ENCODE peak calls at places on chromosomes 2 and 18, in eight cellular contexts. One of them, this sample, is unnamed.

GRCh38 chr2:39107724-39108273 is 13.1 kb downstream of the SOS1 start:
- DNase-seq in GM06990: no peak
- DNase-seq in D341Med: peak; percentile 26
- DNase-seq in SW 1271: no peak
- DNase-seq in GM23338: no peak
- DNase-seq in iPS-NIHi11: no peak
- DNase-seq in left ventricle myocardium inferior: no peak
- DNase-seq in adrenal gland: no peak
- DNase-seq in this sample: no peak

GRCh38 chr2:119290859-119291587 is 67.4 kb downstream of the STEAP3 start:
- DNase-seq in GM06990: peak; percentile 32
- DNase-seq in D341Med: peak; percentile 79
- DNase-seq in SW 1271: no peak
- DNase-seq in GM23338: peak; percentile 95
- DNase-seq in iPS-NIHi11: peak; percentile 87
- DNase-seq in left ventricle myocardium inferior: peak; percentile 73
- DNase-seq in adrenal gland: peak; percentile 47
- DNase-seq in this sample: peak; percentile 48

GRCh38 chr2:219522111-219523030 is 8.1 kb downstream of the ASIC4 start:
- DNase-seq in GM06990: no peak
- DNase-seq in D341Med: peak; percentile 64
- DNase-seq in SW 1271: no peak
- DNase-seq in GM23338: peak; percentile 92
- DNase-seq in iPS-NIHi11: peak; percentile 88
- DNase-seq in left ventricle myocardium inferior: no peak
- DNase-seq in adrenal gland: peak; percentile 31
- DNase-seq in this sample: peak; percentile 78

GRCh38 chr18:7338846-7339245 is 108.0 kb downstream of the LRRC30 start:
- DNase-seq in GM06990: no peak
- DNase-seq in D341Med: no peak
- DNase-seq in SW 1271: no peak
- DNase-seq in GM23338: no peak
- DNase-seq in iPS-NIHi11: no peak
- DNase-seq in left ventricle myocardium inferior: no peak
- DNase-seq in adrenal gland: no peak
- DNase-seq in this sample: no peak

GRCh38 chr2:241066893-241067341 is 35.2 kb downstream of the MTERF4 start:
- DNase-seq in GM06990: no peak
- DNase-seq in D341Med: peak; percentile 32
- DNase-seq in SW 1271: no peak
- DNase-seq in GM23338: peak; percentile 79
- DNase-seq in iPS-NIHi11: peak; percentile 88
- DNase-seq in left ventricle myocardium inferior: no peak
- DNase-seq in adrenal gland: no peak
- DNase-seq in this sample: no peak

GRCh38 chr2:218284106-218284811 is 8.0 kb downstream of the TMBIM1 start:
- DNase-seq in GM06990: no peak
- DNase-seq in D341Med: no peak
- DNase-seq in SW 1271: no peak
- DNase-seq in GM23338: no peak
- DNase-seq in iPS-NIHi11: no peak
- DNase-seq in left ventricle myocardium inferior: no peak
- DNase-seq in adrenal gland: peak; percentile 92
- DNase-seq in this sample: no peak

GRCh38 chr2:173792166-173792565 is 173.0 kb downstream of the SP3 start:
- DNase-seq in GM06990: no peak
- DNase-seq in D341Med: no peak
- DNase-seq in SW 1271: no peak
- DNase-seq in GM23338: peak; percentile 54
- DNase-seq in iPS-NIHi11: no peak
- DNase-seq in left ventricle myocardium inferior: no peak
- DNase-seq in adrenal gland: no peak
- DNase-seq in this sample: no peak

GRCh38 chr2:40415391-40415790 is 36.5 kb downstream of the SLC8A1 start:
- DNase-seq in GM06990: no peak
- DNase-seq in D341Med: no peak
- DNase-seq in SW 1271: no peak
- DNase-seq in GM23338: no peak
- DNase-seq in iPS-NIHi11: no peak
- DNase-seq in left ventricle myocardium inferior: no peak
- DNase-seq in adrenal gland: no peak
- DNase-seq in this sample: no peak

GRCh38 chr2:182521453-182522427 is 94.9 kb upstream of the PDE1A start:
- DNase-seq in GM06990: no peak
- DNase-seq in D341Med: no peak
- DNase-seq in SW 1271: no peak
- DNase-seq in GM23338: no peak
- DNase-seq in iPS-NIHi11: no peak
- DNase-seq in left ventricle myocardium inferior: no peak
- DNase-seq in adrenal gland: no peak
- DNase-seq in this sample: no peak

GRCh38 chr2:213021971-213022899 is 129.2 kb downstream of the IKZF2 start:
- DNase-seq in GM06990: peak; percentile 77
- DNase-seq in D341Med: no peak
- DNase-seq in SW 1271: no peak
- DNase-seq in GM23338: no peak
- DNase-seq in iPS-NIHi11: no peak
- DNase-seq in left ventricle myocardium inferior: no peak
- DNase-seq in adrenal gland: no peak
- DNase-seq in this sample: no peak

GRCh38 chr2:150449856-150450255 is 37.6 kb downstream of the RND3 start:
- DNase-seq in GM06990: no peak
- DNase-seq in D341Med: no peak
- DNase-seq in SW 1271: no peak
- DNase-seq in GM23338: no peak
- DNase-seq in iPS-NIHi11: no peak
- DNase-seq in left ventricle myocardium inferior: no peak
- DNase-seq in adrenal gland: no peak
- DNase-seq in this sample: no peak

GRCh38 chr2:167332358-167332757 is 444.1 kb downstream of the XIRP2 start:
- DNase-seq in GM06990: no peak
- DNase-seq in D341Med: no peak
- DNase-seq in SW 1271: no peak
- DNase-seq in GM23338: no peak
- DNase-seq in iPS-NIHi11: no peak
- DNase-seq in left ventricle myocardium inferior: no peak
- DNase-seq in adrenal gland: no peak
- DNase-seq in this sample: no peak

GRCh38 chr2:238790126-238790820 is 57.6 kb upstream of the TWIST2 start:
- DNase-seq in GM06990: no peak
- DNase-seq in D341Med: no peak
- DNase-seq in SW 1271: no peak
- DNase-seq in GM23338: no peak
- DNase-seq in iPS-NIHi11: no peak
- DNase-seq in left ventricle myocardium inferior: no peak
- DNase-seq in adrenal gland: no peak
- DNase-seq in this sample: no peak

GRCh38 chr2:223969856-223970255 is 12.6 kb downstream of the MRPL44 start:
- DNase-seq in GM06990: no peak
- DNase-seq in D341Med: no peak
- DNase-seq in SW 1271: no peak
- DNase-seq in GM23338: no peak
- DNase-seq in iPS-NIHi11: no peak
- DNase-seq in left ventricle myocardium inferior: no peak
- DNase-seq in adrenal gland: no peak
- DNase-seq in this sample: no peak

GRCh38 chr2:98907966-98908905 is 27.8 kb downstream of the CRACDL start:
- DNase-seq in GM06990: no peak
- DNase-seq in D341Med: no peak
- DNase-seq in SW 1271: no peak
- DNase-seq in GM23338: no peak
- DNase-seq in iPS-NIHi11: no peak
- DNase-seq in left ventricle myocardium inferior: no peak
- DNase-seq in adrenal gland: no peak
- DNase-seq in this sample: no peak

GRCh38 chr2:62197609-62198236 is 1.8 kb downstream of the B3GNT2 start:
- DNase-seq in GM06990: peak; percentile 53
- DNase-seq in D341Med: peak; percentile 52
- DNase-seq in SW 1271: no peak
- DNase-seq in GM23338: peak; percentile 72
- DNase-seq in iPS-NIHi11: peak; percentile 69
- DNase-seq in left ventricle myocardium inferior: peak; percentile 61
- DNase-seq in adrenal gland: peak; percentile 56
- DNase-seq in this sample: no peak

GRCh38 chr2:23496456-23496855 is 111.5 kb downstream of the KLHL29 start:
- DNase-seq in GM06990: no peak
- DNase-seq in D341Med: no peak
- DNase-seq in SW 1271: no peak
- DNase-seq in GM23338: no peak
- DNase-seq in iPS-NIHi11: no peak
- DNase-seq in left ventricle myocardium inferior: no peak
- DNase-seq in adrenal gland: no peak
- DNase-seq in this sample: no peak

GRCh38 chr2:226554726-226555125 is 244.9 kb downstream of the IRS1 start:
- DNase-seq in GM06990: no peak
- DNase-seq in D341Med: no peak
- DNase-seq in SW 1271: no peak
- DNase-seq in GM23338: no peak
- DNase-seq in iPS-NIHi11: no peak
- DNase-seq in left ventricle myocardium inferior: no peak
- DNase-seq in adrenal gland: no peak
- DNase-seq in this sample: no peak

GRCh38 chr2:173940208-173941020 is 24.8 kb downstream of the SP3 start:
- DNase-seq in GM06990: no peak
- DNase-seq in D341Med: no peak
- DNase-seq in SW 1271: no peak
- DNase-seq in GM23338: no peak
- DNase-seq in iPS-NIHi11: no peak
- DNase-seq in left ventricle myocardium inferior: no peak
- DNase-seq in adrenal gland: no peak
- DNase-seq in this sample: no peak

GRCh38 chr2:165868211-165868610 is 74.2 kb upstream of the GALNT3 start:
- DNase-seq in GM06990: no peak
- DNase-seq in D341Med: no peak
- DNase-seq in SW 1271: no peak
- DNase-seq in GM23338: no peak
- DNase-seq in iPS-NIHi11: no peak
- DNase-seq in left ventricle myocardium inferior: no peak
- DNase-seq in adrenal gland: no peak
- DNase-seq in this sample: no peak

GRCh38 chr2:42961385-42961800 is 169.0 kb upstream of the HAAO start:
- DNase-seq in GM06990: no peak
- DNase-seq in D341Med: no peak
- DNase-seq in SW 1271: no peak
- DNase-seq in GM23338: peak; percentile 30
- DNase-seq in iPS-NIHi11: no peak
- DNase-seq in left ventricle myocardium inferior: peak; percentile 62
- DNase-seq in adrenal gland: peak; percentile 35
- DNase-seq in this sample: no peak